ENCODE peak calls at places on chromosomes 5 and 9, in nine cellular contexts. G is tibial nerve, W is kidney, B is HFF-Myc, Z is cardiac fibroblast, T is transverse colon, F is fibroblast of mammary gland, J is uterus, A is lower leg skin. V is an unnamed sample.

GRCh38 chr9:134820901-134821300 is 59.7 kb upstream of the FCN2 start:
- DNase-seq in G (no peak), W (no peak), B (no peak), Z (no peak), T (no peak), F (no peak), J (no peak), A (no peak), V (no peak)

GRCh38 chr5:124561451-124561850 is 185.0 kb downstream of the ZNF608 start:
- DNase-seq in G (no peak), W (no peak), B (no peak), Z (no peak), T (no peak), F (peak; percentile 8), J (no peak), A (no peak), V (no peak)

GRCh38 chr5:150148408-150148927 is 7.2 kb downstream of the PDGFRB start:
- DNase-seq in G (no peak), W (no peak), B (no peak), Z (no peak), T (no peak), F (peak; percentile 92), J (no peak), A (no peak), V (no peak)

GRCh38 chr5:98773464-98774191 is at the start of gene RGMB:
- DNase-seq in G (peak; percentile 96), W (peak; percentile 99), B (peak; percentile 97), Z (peak; percentile 99), T (peak; percentile 98), F (peak; percentile 99), J (peak; percentile 98), A (peak; percentile 99), V (peak; percentile 99)

GRCh38 chr5:7714119-7714518 is 136.8 kb downstream of the CFAP90 start:
- DNase-seq in G (no peak), W (no peak), B (no peak), Z (no peak), T (no peak), F (peak; percentile 30), J (no peak), A (no peak), V (no peak)

GRCh38 chr9:15570769-15571168 is 17.9 kb downstream of the CCDC171 start:
- DNase-seq in G (no peak), W (no peak), B (no peak), Z (no peak), T (no peak), F (no peak), J (no peak), A (no peak), V (no peak)

GRCh38 chr9:87950765-87951488 is 23.4 kb downstream of the CDK20 start:
- DNase-seq in G (no peak), W (no peak), B (no peak), Z (peak; percentile 47), T (no peak), F (peak; percentile 42), J (no peak), A (no peak), V (no peak)

GRCh38 chr5:135154197-135154596 is 120.2 kb upstream of the PITX1 start:
- DNase-seq in G (no peak), W (no peak), B (no peak), Z (peak; percentile 36), T (no peak), F (peak; percentile 61), J (no peak), A (no peak), V (no peak)

GRCh38 chr9:85900504-85901201 is 40.3 kb upstream of the NAA35 start:
- DNase-seq in G (no peak), W (no peak), B (no peak), Z (peak; percentile 62), T (peak; percentile 30), F (peak; percentile 57), J (no peak), A (no peak), V (no peak)

GRCh38 chr5:61860978-61861377 is 445.0 kb upstream of the KIF2A start:
- DNase-seq in G (no peak), W (no peak), B (no peak), Z (no peak), T (no peak), F (no peak), J (no peak), A (no peak), V (no peak)

GRCh38 chr9:95088421-95089161 is 228.9 kb downstream of the FANCC start:
- DNase-seq in G (no peak), W (no peak), B (no peak), Z (no peak), T (no peak), F (peak; percentile 35), J (no peak), A (no peak), V (peak; percentile 41)

GRCh38 chr5:9263656-9264055 is 282.2 kb downstream of the SEMA5A start:
- DNase-seq in G (no peak), W (no peak), B (no peak), Z (peak; percentile 61), T (no peak), F (peak; percentile 93), J (no peak), A (no peak), V (no peak)

GRCh38 chr5:168776023-168776422 is 196.9 kb upstream of the PANK3 start:
- DNase-seq in G (no peak), W (no peak), B (no peak), Z (no peak), T (no peak), F (no peak), J (no peak), A (no peak), V (no peak)

GRCh38 chr5:61347088-61347487 is 15.0 kb downstream of the ZSWIM6 start:
- DNase-seq in G (no peak), W (no peak), B (no peak), Z (peak; percentile 42), T (no peak), F (peak; percentile 34), J (no peak), A (no peak), V (no peak)

GRCh38 chr9:72718503-72718902 is 197.1 kb downstream of the TMC1 start:
- DNase-seq in G (no peak), W (no peak), B (no peak), Z (no peak), T (no peak), F (no peak), J (no peak), A (no peak), V (no peak)

GRCh38 chr5:39102684-39103155 is 28.5 kb upstream of the RICTOR start:
- DNase-seq in G (no peak), W (no peak), B (no peak), Z (peak; percentile 63), T (no peak), F (peak; percentile 81), J (no peak), A (no peak), V (no peak)

GRCh38 chr5:39100851-39101396 is 26.7 kb upstream of the RICTOR start:
- DNase-seq in G (no peak), W (no peak), B (peak; percentile 94), Z (peak; percentile 99), T (no peak), F (peak; percentile 99), J (no peak), A (no peak), V (no peak)

GRCh38 chr5:39104221-39104620 is 30.0 kb upstream of the RICTOR start:
- DNase-seq in G (no peak), W (no peak), B (no peak), Z (no peak), T (no peak), F (no peak), J (no peak), A (no peak), V (no peak)

GRCh38 chr5:39100301-39100850 is 26.2 kb upstream of the RICTOR start:
- DNase-seq in G (no peak), W (no peak), B (no peak), Z (no peak), T (no peak), F (no peak), J (no peak), A (no peak), V (no peak)

DNA sequence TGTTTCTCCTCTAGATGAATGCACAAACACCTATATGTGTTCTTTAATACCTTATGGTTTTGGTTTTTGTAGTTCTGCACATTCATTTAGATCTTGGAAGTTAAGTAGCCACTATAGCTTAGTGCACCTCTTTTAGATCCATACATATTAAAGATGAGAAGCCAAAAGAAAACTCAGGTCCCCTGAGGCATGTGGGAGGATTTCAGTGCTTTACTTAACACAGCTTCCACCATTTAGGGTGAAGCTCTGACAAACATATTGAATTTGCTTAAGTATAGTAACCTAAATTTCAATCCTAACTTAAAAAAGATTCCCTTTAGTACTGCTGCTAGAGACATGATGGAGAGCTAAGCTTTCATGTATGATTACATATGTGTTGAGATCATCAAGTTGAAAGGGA is 25.6 kb upstream of the RICTOR start:
- DNase-seq in G (no peak), W (no peak), B (no peak), Z (no peak), T (no peak), F (no peak), J (no peak), A (no peak), V (no peak)
- H3K4me3 ChIP-seq in G (no peak overlapping the region), W (no peak overlapping the region), B (no peak overlapping the region), Z (no peak overlapping the region), T (no peak overlapping the region), F (no peak overlapping the region), J (no peak overlapping the region), A (no peak overlapping the region), V (no peak overlapping the region)

GRCh38 chr5:75435101-75435500 is 76.3 kb downstream of the CERT1 start:
- DNase-seq in G (no peak), W (no peak), B (no peak), Z (no peak), T (no peak), F (peak; percentile 15), J (no peak), A (no peak), V (no peak)

GRCh38 chr5:75434107-75434506 is 77.3 kb downstream of the CERT1 start:
- DNase-seq in G (no peak), W (no peak), B (peak; percentile 15), Z (peak; percentile 23), T (no peak), F (peak; percentile 65), J (no peak), A (no peak), V (no peak)

GRCh38 chr5:75441560-75441959 is 69.9 kb downstream of the CERT1 start:
- DNase-seq in G (no peak), W (no peak), B (no peak), Z (no peak), T (no peak), F (no peak), J (no peak), A (no peak), V (no peak)

GRCh38 chr5:75438722-75439121 is 72.7 kb downstream of the CERT1 start:
- DNase-seq in G (no peak), W (no peak), B (no peak), Z (no peak), T (no peak), F (no peak), J (no peak), A (no peak), V (no peak)
- TF ChIP-seq CTCF in G (no peak), W (no peak), B (no peak), Z (no peak), T (no peak), F (peak; percentile 5), J (no peak), A (no peak), V (no peak)

GRCh38 chr9:129383415-129384088 is 205.5 kb upstream of the IER5L start:
- DNase-seq in G (peak; percentile 74), W (peak; percentile 94), B (peak; percentile 10), Z (peak; percentile 66), T (peak; percentile 82), F (peak; percentile 66), J (peak; percentile 80), A (peak; percentile 86), V (peak; percentile 73)
- H3K4me3 ChIP-seq in G (peak overlapping the region; percentile 65), W (peak overlapping the region; percentile 59), B (peak overlapping the region; percentile 40), Z (peak overlapping the region; percentile 38), T (peak overlapping the region; percentile 57), F (peak overlapping the region; percentile 39), J (peak overlapping the region; percentile 50), A (peak overlapping the region; percentile 29), V (peak overlapping the region; percentile 57)

GRCh38 chr5:14144586-14145355 is 1.6 kb downstream of the TRIO start:
- DNase-seq in G (peak; percentile 18), W (peak; percentile 89), B (no peak), Z (peak; percentile 88), T (peak; percentile 72), F (peak; percentile 78), J (peak; percentile 72), A (peak; percentile 63), V (peak; percentile 57)
- TF ChIP-seq CTCF in G (no peak), W (no peak), B (no peak), Z (no peak), T (no peak), F (no peak), J (no peak), A (no peak), V (no peak)

V was measured in dorsolateral prefrontal cortex.